ENCODE peak calls at places on chromosomes 12 and 14, in five cellular contexts. V is stimulated activated CD4-positive, alpha-beta T cell treated with anti-CD3 and anti-CD28 coated beads, Interleukin-1b, Interleukin-23, amount 100 ng/mL, for 48 hours; X is fibroblast of the aortic adventitia; K is KG1; N is GM13977. P is an unnamed sample.
A peak's percentile ranks its signal among the peaks of the same experiment; 100 is the strongest.

GRCh38 chr12:75505706-75506312 is 5.6 kb downstream of the KRR1 start:
- DNase-seq in V (no peak), K (peak; percentile 25), N (no peak), X (peak; percentile 74), P (no peak)

GRCh38 chr14:72463291-72463866 is 430.5 kb downstream of the DPF3 start:
- DNase-seq in K (no peak), V (no peak), N (no peak), X (no peak), P (no peak)

GRCh38 chr12:68222336-68222735 is 3.3 kb downstream of the IL26 start:
- DNase-seq in N (no peak), K (no peak), X (peak; percentile 34), V (no peak), P (no peak)

GRCh38 chr12:114213055-114213561 is 192.8 kb downstream of the TBX5 start:
- DNase-seq in K (no peak), N (no peak), X (no peak), V (no peak), P (no peak)

GRCh38 chr14:80996049-80996901 is 40.9 kb downstream of the TSHR start:
- DNase-seq in K (peak; percentile 9), N (peak; percentile 65), X (peak; percentile 90), V (peak; percentile 26), P (peak; percentile 90)

GRCh38 chr12:51898937-51899336 is 8.4 kb upstream of the ACVRL1 start:
- DNase-seq in V (no peak), N (no peak), X (no peak), K (no peak), P (no peak)

GRCh38 chr12:10612954-10613333 is 465 bp downstream of the MAGOHB start:
- DNase-seq in K (no peak), X (no peak), V (no peak), N (no peak), P (no peak)

GRCh38 chr12:15679146-15679545 is 110.0 kb downstream of the EPS8 start:
- DNase-seq in V (no peak), N (no peak), K (no peak), X (peak; percentile 13), P (no peak)

GRCh38 chr14:22598896-22599244 is 770 bp downstream of the ABHD4 start:
- DNase-seq in X (peak; percentile 73), V (peak; percentile 42), K (no peak), N (peak; percentile 60), P (peak; percentile 52)

GRCh38 chr14:52071675-52072074 is 2.8 kb upstream of the NID2 start:
- DNase-seq in N (no peak), K (no peak), V (no peak), X (peak; percentile 31), P (no peak)

GRCh38 chr12:131403676-131404075 is 307.2 kb upstream of the SFSWAP start:
- DNase-seq in N (no peak), X (no peak), K (no peak), V (no peak), P (no peak)

GRCh38 chr12:102503056-102503681 is 22.8 kb upstream of the IGF1 start:
- DNase-seq in X (no peak), K (no peak), V (no peak), N (no peak), P (no peak)

GRCh38 chr12:27012982-27013255 is 1.3 kb downstream of the TM7SF3 start:
- DNase-seq in V (no peak), N (no peak), K (no peak), X (no peak), P (no peak)

GRCh38 chr12:49089831-49090773 is 4.5 kb downstream of the DHH start:
- DNase-seq in N (peak; percentile 45), K (no peak), X (peak; percentile 54), V (no peak), P (no peak)

GRCh38 chr12:121294151-121294889 is 2.2 kb downstream of the CAMKK2 start:
- DNase-seq in X (no peak), N (no peak), K (no peak), V (no peak), P (no peak)

GRCh38 chr12:41184864-41185263 is 3.3 kb upstream of the PDZRN4 start:
- DNase-seq in X (no peak), N (no peak), V (no peak), K (no peak), P (no peak)

GRCh38 chr12:113776536-113776935 is 189.6 kb downstream of the RBM19 start:
- DNase-seq in N (no peak), V (no peak), X (no peak), K (no peak), P (no peak)

GRCh38 chr14:36588788-36589187 is 6.4 kb upstream of the NKX2-8 start:
- DNase-seq in X (no peak), N (no peak), V (no peak), K (no peak), P (no peak)

GRCh38 chr12:112822056-112822455 is 30.5 kb downstream of the RPH3A start:
- DNase-seq in K (no peak), N (no peak), V (no peak), X (no peak), P (no peak)

GRCh38 chr14:24310666-24311604 is at the start of gene LTB4R:
- DNase-seq in V (peak; percentile 59), X (peak; percentile 70), N (peak; percentile 84), K (peak; percentile 15), P (no peak)

GRCh38 chr14:105853089-105853906 is 326.9 kb downstream of the TMEM121 start:
- DNase-seq in X (no peak), N (no peak), V (no peak), K (no peak), P (no peak)

GRCh38 chr12:20567413-20567812 is 127.7 kb upstream of the SLCO1C1 start:
- DNase-seq in V (no peak), K (no peak), X (peak; percentile 9), N (no peak), P (peak; percentile 3)

GRCh38 chr12:111428728-111429175 is 23.0 kb downstream of the SH2B3 start:
- DNase-seq in N (no peak), X (no peak), K (peak; percentile 78), V (no peak), P (no peak)

GRCh38 chr12:88185988-88186387 is 43.9 kb downstream of the TMTC3 start:
- DNase-seq in K (no peak), V (no peak), X (peak; percentile 33), N (peak; percentile 17), P (peak; percentile 64)

GRCh38 chr14:91377700-91378652 is 39.6 kb downstream of the CCDC88C start:
- DNase-seq in X (no peak), N (no peak), V (peak; percentile 55), K (no peak), P (no peak)

GRCh38 chr12:122449317-122449716 is 26.8 kb upstream of the CLIP1 start:
- DNase-seq in K (no peak), V (peak; percentile 25), X (peak; percentile 83), N (no peak), P (peak; percentile 30)

GRCh38 chr12:123269980-123270379 is 1.7 kb downstream of the CDK2AP1 start:
- DNase-seq in V (no peak), N (peak; percentile 50), K (no peak), X (no peak), P (no peak)

GRCh38 chr14:38201137-38201828 is 6.4 kb upstream of the SSTR1 start:
- DNase-seq in N (no peak), V (no peak), X (no peak), K (no peak), P (no peak)

GRCh38 chr12:21542412-21542811 is 16.3 kb downstream of the SPX start:
- DNase-seq in V (no peak), K (no peak), N (no peak), X (no peak), P (no peak)

GRCh38 chr14:79809849-79810612 is 401.3 kb downstream of the DIO2 start:
- DNase-seq in N (no peak), V (no peak), X (no peak), K (no peak), P (no peak)

GRCh38 chr14:31930493-31931225 is 146.4 kb upstream of the ARHGAP5 start:
- DNase-seq in V (no peak), N (no peak), K (no peak), X (peak; percentile 25), P (peak; percentile 76)

GRCh38 chr12:55797550-55797949 is 20.0 kb downstream of the SARNP start:
- DNase-seq in K (no peak), N (no peak), X (no peak), V (no peak), P (no peak)

GRCh38 chr12:106049105-106049504 is 89.6 kb downstream of the NUAK1 start:
- DNase-seq in N (no peak), X (no peak), V (no peak), K (no peak), P (no peak)

GRCh38 chr12:105369014-105369413 is 38.5 kb downstream of the C12orf75 start:
- DNase-seq in N (no peak), K (no peak), X (peak; percentile 85), V (no peak), P (peak; percentile 85)

GRCh38 chr12:104508752-104509446 is 52.2 kb downstream of the CHST11 start:
- DNase-seq in K (no peak), N (no peak), X (no peak), V (no peak), P (no peak)

GRCh38 chr14:61561144-61561543 is 134.2 kb upstream of the HIF1A start:
- DNase-seq in N (no peak), V (no peak), X (peak; percentile 69), K (no peak), P (peak; percentile 57)

GRCh38 chr12:56593909-56594621 is 36.1 kb downstream of the BAZ2A start:
- DNase-seq in V (peak; percentile 55), N (peak; percentile 72), K (no peak), X (peak; percentile 77), P (peak; percentile 58)

P was measured in stromal cell of bone marrow.